ENCODE peak calls at places on chromosomes 12 and 14, in five cellular contexts. One of them, this sample, is unnamed.

GRCh38 chr12:121505513-121505912 is 75.3 kb downstream of the KDM2B start:
- DNase-seq in CD8-positive, alpha-beta memory T cell: no peak
- DNase-seq in fibroblast of mammary gland: peak; percentile 21
- DNase-seq in activated CD8-positive, alpha-beta memory T cell treated with anti-CD3 and anti-CD28 coated beads for 4 hours: no peak
- DNase-seq in GM03348: peak; percentile 63
- DNase-seq in this sample: no peak

GRCh38 chr12:100877776-100878175 is 83.2 kb downstream of the ANO4 start:
- DNase-seq in CD8-positive, alpha-beta memory T cell: no peak
- DNase-seq in fibroblast of mammary gland: peak; percentile 4
- DNase-seq in activated CD8-positive, alpha-beta memory T cell treated with anti-CD3 and anti-CD28 coated beads for 4 hours: no peak
- DNase-seq in GM03348: no peak
- DNase-seq in this sample: no peak

GRCh38 chr14:103676881-103677675 is 38.2 kb downstream of the XRCC3 start:
- DNase-seq in CD8-positive, alpha-beta memory T cell: no peak
- DNase-seq in fibroblast of mammary gland: no peak
- DNase-seq in activated CD8-positive, alpha-beta memory T cell treated with anti-CD3 and anti-CD28 coated beads for 4 hours: no peak
- DNase-seq in GM03348: no peak
- DNase-seq in this sample: no peak

GRCh38 chr14:61222388-61222787 is 58.8 kb downstream of the TMEM30B start:
- DNase-seq in CD8-positive, alpha-beta memory T cell: no peak
- DNase-seq in fibroblast of mammary gland: peak; percentile 64
- DNase-seq in activated CD8-positive, alpha-beta memory T cell treated with anti-CD3 and anti-CD28 coated beads for 4 hours: no peak
- DNase-seq in GM03348: no peak
- DNase-seq in this sample: no peak

GRCh38 chr12:132600048-132601032 is 10.0 kb downstream of the LRCOL1 start:
- DNase-seq in CD8-positive, alpha-beta memory T cell: peak; percentile 34
- DNase-seq in fibroblast of mammary gland: peak; percentile 61
- DNase-seq in activated CD8-positive, alpha-beta memory T cell treated with anti-CD3 and anti-CD28 coated beads for 4 hours: no peak
- DNase-seq in GM03348: peak; percentile 92
- DNase-seq in this sample: peak; percentile 91

GRCh38 chr14:29410581-29410980 is 517.1 kb downstream of the PRKD1 start:
- DNase-seq in CD8-positive, alpha-beta memory T cell: no peak
- DNase-seq in fibroblast of mammary gland: no peak
- DNase-seq in activated CD8-positive, alpha-beta memory T cell treated with anti-CD3 and anti-CD28 coated beads for 4 hours: no peak
- DNase-seq in GM03348: no peak
- DNase-seq in this sample: no peak

GRCh38 chr12:67085699-67086098 is 183.5 kb upstream of the CAND1 start:
- DNase-seq in CD8-positive, alpha-beta memory T cell: no peak
- DNase-seq in fibroblast of mammary gland: no peak
- DNase-seq in activated CD8-positive, alpha-beta memory T cell treated with anti-CD3 and anti-CD28 coated beads for 4 hours: no peak
- DNase-seq in GM03348: no peak
- DNase-seq in this sample: no peak

GRCh38 chr14:23307687-23308644 is 1.3 kb downstream of the BCL2L2 start:
- DNase-seq in CD8-positive, alpha-beta memory T cell: no peak
- DNase-seq in fibroblast of mammary gland: peak; percentile 70
- DNase-seq in activated CD8-positive, alpha-beta memory T cell treated with anti-CD3 and anti-CD28 coated beads for 4 hours: no peak
- DNase-seq in GM03348: peak; percentile 40
- DNase-seq in this sample: no peak

GRCh38 chr12:18696971-18697602 is 40.7 kb downstream of the PLCZ1 start:
- DNase-seq in CD8-positive, alpha-beta memory T cell: no peak
- DNase-seq in fibroblast of mammary gland: peak; percentile 65
- DNase-seq in activated CD8-positive, alpha-beta memory T cell treated with anti-CD3 and anti-CD28 coated beads for 4 hours: no peak
- DNase-seq in GM03348: peak; percentile 55
- DNase-seq in this sample: no peak

GRCh38 chr12:93777249-93777648 is 100.1 kb downstream of the CRADD start:
- DNase-seq in CD8-positive, alpha-beta memory T cell: no peak
- DNase-seq in fibroblast of mammary gland: peak; percentile 77
- DNase-seq in activated CD8-positive, alpha-beta memory T cell treated with anti-CD3 and anti-CD28 coated beads for 4 hours: no peak
- DNase-seq in GM03348: peak; percentile 19
- DNase-seq in this sample: no peak

GRCh38 chr12:14810953-14811483 is 3.0 kb downstream of the SMCO3 start:
- DNase-seq in CD8-positive, alpha-beta memory T cell: no peak
- DNase-seq in fibroblast of mammary gland: no peak
- DNase-seq in activated CD8-positive, alpha-beta memory T cell treated with anti-CD3 and anti-CD28 coated beads for 4 hours: no peak
- DNase-seq in GM03348: peak; percentile 31
- DNase-seq in this sample: no peak

This sample was measured in SK-N-SH.